ENCODE peak calls at places on chromosomes 4 and X, in seven cellular contexts. G, D, P, I, S, M and R are unnamed samples.
A peak's percentile ranks its signal among the peaks of the same experiment; 100 is the strongest.

GRCh38 chrX:16892504-16893362 is 22.6 kb upstream of the RBBP7 start:
- DNase-seq in G (no peak), D (peak; percentile 53), P (peak; percentile 82), I (peak; percentile 44), S (peak; percentile 86), M (no peak), R (peak; percentile 77)

GRCh38 chrX:131792789-131793462 is 230.2 kb upstream of the STK26 start:
- DNase-seq in G (no peak), D (peak; percentile 88), P (peak; percentile 93), I (no peak), S (peak; percentile 14), M (no peak), R (peak; percentile 93)

GRCh38 chrX:29665532-29665931 is 549.8 kb upstream of the MAGEB2 start:
- DNase-seq in G (no peak), D (no peak), P (no peak), I (no peak), S (no peak), M (no peak), R (no peak)

GRCh38 chr4:3136454-3136853 is 62.0 kb downstream of the HTT start:
- DNase-seq in G (no peak), D (no peak), P (peak; percentile 21), I (no peak), S (peak; percentile 7), M (no peak), R (peak; percentile 18)

GRCh38 chr4:171651071-171651470 is 162.1 kb upstream of the GALNTL6 start:
- DNase-seq in G (no peak), D (no peak), P (no peak), I (no peak), S (no peak), M (no peak), R (no peak)

GRCh38 chr4:28354874-28355273 is 1494.2 kb downstream of the STIM2 start:
- DNase-seq in G (no peak), D (no peak), P (no peak), I (no peak), S (no peak), M (no peak), R (no peak)

GRCh38 chr4:74230902-74231499 is 73.1 kb downstream of the MTHFD2L start:
- DNase-seq in G (peak; percentile 10), D (peak; percentile 76), P (peak; percentile 56), I (no peak), S (no peak), M (no peak), R (peak; percentile 53)

GRCh38 chr4:24373662-24374061 is 210.7 kb downstream of the DHX15 start:
- DNase-seq in G (no peak), D (no peak), P (no peak), I (no peak), S (no peak), M (no peak), R (no peak)

GRCh38 chr4:155569960-155570515 is 96.6 kb upstream of the GUCY1A1 start:
- DNase-seq in G (no peak), D (peak; percentile 42), P (peak; percentile 10), I (no peak), S (no peak), M (no peak), R (peak; percentile 43)

GRCh38 chr4:22463179-22463578 is 52.7 kb downstream of the ADGRA3 start:
- DNase-seq in G (no peak), D (no peak), P (no peak), I (no peak), S (peak; percentile 1), M (no peak), R (no peak)

GRCh38 chr4:18394656-18395055 is 373.1 kb upstream of the LCORL start:
- DNase-seq in G (no peak), D (no peak), P (no peak), I (no peak), S (no peak), M (no peak), R (no peak)

GRCh38 chr4:52096048-52096447 is 44.9 kb downstream of the SPATA18 start:
- DNase-seq in G (no peak), D (no peak), P (peak; percentile 37), I (no peak), S (no peak), M (no peak), R (no peak)

GRCh38 chrX:150164971-150165605 is 198.0 kb upstream of the MAMLD1 start:
- DNase-seq in G (no peak), D (no peak), P (no peak), I (no peak), S (no peak), M (no peak), R (peak; percentile 14)

GRCh38 chr4:81378398-81378797 is 93.3 kb downstream of the RASGEF1B start:
- DNase-seq in G (no peak), D (no peak), P (no peak), I (no peak), S (no peak), M (no peak), R (no peak)

GRCh38 chr4:770022-770421 is 55.9 kb downstream of the CPLX1 start:
- DNase-seq in G (no peak), D (no peak), P (peak; percentile 38), I (no peak), S (no peak), M (no peak), R (no peak)

GRCh38 chr4:119493419-119493818 is 135.2 kb downstream of the PDE5A start:
- DNase-seq in G (no peak), D (no peak), P (no peak), I (no peak), S (peak; percentile 21), M (no peak), R (no peak)
- TF ChIP-seq CTCF in G (no peak), D (no peak), P (no peak), I (no peak), S (peak; percentile 70), M (no peak), R (no peak)

GRCh38 chrX:20015945-20016617 is 25.2 kb upstream of the BCLAF3 start:
- DNase-seq in G (no peak), D (no peak), P (no peak), I (no peak), S (no peak), M (no peak), R (no peak)
- TF ChIP-seq CTCF in G (no peak), D (no peak), P (no peak), I (no peak), S (no peak), M (no peak), R (no peak)

GRCh38 chrX:13808865-13809264 is 8.0 kb downstream of the GPM6B start:
- DNase-seq in G (no peak), D (no peak), P (no peak), I (no peak), S (no peak), M (no peak), R (no peak)

GRCh38 chrX:13803116-13803515 is 13.8 kb downstream of the GPM6B start:
- DNase-seq in G (no peak), D (no peak), P (no peak), I (no peak), S (no peak), M (no peak), R (no peak)

GRCh38 chrX:13808293-13808692 is 8.6 kb downstream of the GPM6B start:
- DNase-seq in G (no peak), D (no peak), P (no peak), I (no peak), S (no peak), M (no peak), R (no peak)

DNA sequence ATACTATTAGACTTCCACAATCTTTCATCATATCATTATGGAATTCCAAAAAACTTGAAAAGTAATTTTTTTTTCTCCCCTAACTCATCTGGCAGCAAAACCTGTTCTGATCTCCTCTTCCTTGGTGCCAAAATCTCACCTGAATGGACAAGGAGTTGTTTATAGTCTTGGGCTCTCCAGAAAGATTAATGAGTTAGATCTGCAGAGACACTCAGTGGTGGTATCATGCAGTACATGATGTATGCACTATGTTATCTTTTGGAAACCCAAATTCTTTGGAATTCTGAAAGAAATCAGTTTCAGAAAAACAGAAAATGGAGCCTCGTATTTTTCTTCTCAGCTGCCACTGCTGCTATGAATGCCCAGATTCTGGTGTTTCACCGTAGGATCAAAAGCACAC is 11.7 kb downstream of the GPM6B start:
- DNase-seq in G (no peak), D (no peak), P (no peak), I (no peak), S (peak; percentile 13), M (no peak), R (no peak)
- TF ChIP-seq CTCF in G (no peak), D (no peak), P (no peak), I (no peak), S (peak; percentile 35), M (no peak), R (no peak)

DNA sequence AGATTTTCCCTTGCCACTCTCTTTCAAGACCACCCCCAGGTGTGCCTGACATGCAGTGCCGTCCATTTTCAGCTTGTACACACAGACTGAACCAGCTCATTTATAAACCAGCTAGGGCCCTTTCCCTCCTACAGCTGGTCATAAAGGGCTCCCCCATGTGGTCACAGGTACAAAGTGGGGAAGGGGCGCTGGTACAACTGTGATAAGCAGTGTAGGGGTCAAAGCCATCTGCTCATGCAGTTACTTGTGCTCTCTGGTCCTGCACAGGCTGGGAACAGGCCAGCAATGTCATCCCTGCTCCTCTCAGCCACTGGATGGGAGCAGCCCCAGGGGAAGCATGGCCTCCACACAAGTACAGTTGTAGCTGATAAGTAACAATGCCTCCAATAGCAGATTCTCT is 20.6 kb downstream of the GABRQ start:
- DNase-seq in G (no peak), D (no peak), P (no peak), I (no peak), S (no peak), M (no peak), R (no peak)
- TF ChIP-seq CTCF in G (no peak), D (no peak), P (no peak), I (no peak), S (peak; percentile 54), M (no peak), R (no peak)

DNA sequence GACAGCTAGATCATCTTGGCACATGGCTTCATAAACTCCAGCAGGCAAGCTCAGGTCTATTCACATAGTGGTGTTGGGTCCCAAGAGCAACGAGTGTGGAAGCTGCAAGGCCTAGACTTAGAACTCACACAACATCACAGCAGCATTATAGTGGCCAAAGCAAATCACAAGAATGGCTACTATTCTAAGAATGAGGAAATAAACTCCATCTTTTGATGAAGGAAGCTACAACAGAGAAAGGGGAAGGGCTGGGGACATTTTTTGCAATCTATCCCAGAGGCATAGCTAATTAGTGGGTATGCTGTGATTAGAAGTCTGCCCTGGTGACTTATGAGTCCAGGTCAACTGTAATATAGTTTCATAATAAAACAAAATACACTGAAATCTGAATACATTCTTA is 42.9 kb upstream of the TAB3 start:
- DNase-seq in G (no peak), D (no peak), P (no peak), I (no peak), S (no peak), M (no peak), R (no peak)
- TF ChIP-seq CTCF in G (no peak), D (no peak), P (no peak), I (no peak), S (no peak), M (no peak), R (no peak)

DNA sequence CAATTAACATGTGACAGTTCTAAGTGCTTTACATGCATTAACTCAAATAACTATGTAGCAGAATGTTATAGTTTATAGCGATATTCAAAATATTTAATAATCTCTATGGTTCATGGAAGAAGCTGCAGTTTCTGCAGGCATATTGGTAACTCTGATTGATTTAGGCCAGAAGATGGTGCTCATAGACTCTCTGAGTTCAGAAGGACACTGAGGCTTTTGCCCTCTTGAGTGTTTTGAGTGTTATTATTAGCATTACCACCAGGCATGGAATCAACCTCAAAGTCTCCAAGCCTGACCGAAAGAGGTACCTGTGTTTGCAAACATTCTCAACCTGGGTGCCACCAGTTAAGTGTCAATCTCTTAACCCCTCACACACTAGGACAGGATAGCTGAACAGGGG is 792.3 kb upstream of the PCDH7 start:
- DNase-seq in G (no peak), D (no peak), P (no peak), I (no peak), S (no peak), M (no peak), R (no peak)
- TF ChIP-seq CTCF in G (no peak), D (no peak), P (no peak), I (no peak), S (no peak), M (no peak), R (no peak)